ENCODE peak calls at places on chromosome 12, in ten cellular contexts. H, O, P, V, Y, E, L, S, D and T are unnamed samples.

GRCh38 chr12:100061814-100062213 is 77.1 kb upstream of the ANKS1B start:
- DNase-seq in H (no peak), O (no peak), P (no peak), V (no peak), Y (no peak), E (peak; percentile 22), L (no peak), S (no peak), D (no peak), T (no peak)

GRCh38 chr12:47377414-47378221 is 297.9 kb upstream of the AMIGO2 start:
- DNase-seq in H (peak; percentile 82), O (peak; percentile 46), P (no peak), V (peak; percentile 4), Y (peak; percentile 99), E (peak; percentile 100), L (peak; percentile 97), S (peak; percentile 87), D (peak; percentile 99), T (no peak)

GRCh38 chr12:49985981-49986380 is 13.2 kb downstream of the AQP6 start:
- DNase-seq in H (no peak), O (no peak), P (no peak), V (no peak), Y (no peak), E (no peak), L (no peak), S (peak; percentile 28), D (no peak), T (no peak)

GRCh38 chr12:116024769-116025168 is 252.7 kb downstream of the MED13L start:
- DNase-seq in H (no peak), O (no peak), P (no peak), V (no peak), Y (no peak), E (no peak), L (no peak), S (no peak), D (no peak), T (no peak)

GRCh38 chr12:119088917-119089667 is 89.6 kb upstream of the HSPB8 start:
- DNase-seq in H (no peak), O (no peak), P (no peak), V (no peak), Y (no peak), E (no peak), L (no peak), S (no peak), D (peak; percentile 11), T (no peak)

GRCh38 chr12:99131761-99132199 is 486.7 kb downstream of the APAF1 start:
- DNase-seq in H (no peak), O (no peak), P (peak; percentile 79), V (no peak), Y (peak; percentile 61), E (no peak), L (peak; percentile 65), S (no peak), D (no peak), T (peak; percentile 25)

GRCh38 chr12:20415013-20415412 is 46.7 kb downstream of the PDE3A start:
- DNase-seq in H (no peak), O (no peak), P (no peak), V (no peak), Y (no peak), E (peak; percentile 60), L (peak; percentile 38), S (no peak), D (no peak), T (no peak)

GRCh38 chr12:117235261-117235660 is 45.0 kb upstream of the FBXO21 start:
- DNase-seq in H (no peak), O (no peak), P (no peak), V (no peak), Y (no peak), E (no peak), L (no peak), S (no peak), D (no peak), T (no peak)

GRCh38 chr12:11170810-11171144 is 217 bp upstream of the SMIM10L1 start:
- DNase-seq in H (no peak), O (no peak), P (no peak), V (no peak), Y (no peak), E (no peak), L (no peak), S (no peak), D (no peak), T (no peak)

GRCh38 chr12:92445253-92446081 is 257.3 kb upstream of the PLEKHG7 start:
- DNase-seq in H (peak; percentile 84), O (peak; percentile 83), P (no peak), V (no peak), Y (no peak), E (no peak), L (no peak), S (peak; percentile 35), D (no peak), T (no peak)

GRCh38 chr12:32533971-32534590 is 134.7 kb downstream of the FGD4 start:
- DNase-seq in H (no peak), O (peak; percentile 65), P (peak; percentile 42), V (peak; percentile 67), Y (peak; percentile 79), E (peak; percentile 99), L (peak; percentile 50), S (peak; percentile 79), D (peak; percentile 67), T (peak; percentile 33)

GRCh38 chr12:50186667-50187066 is 19.5 kb upstream of the CERS5 start:
- DNase-seq in H (no peak), O (no peak), P (no peak), V (no peak), Y (no peak), E (no peak), L (no peak), S (no peak), D (no peak), T (no peak)

GRCh38 chr12:54277823-54278276 is 2.1 kb downstream of the CBX5 start:
- DNase-seq in H (no peak), O (no peak), P (no peak), V (no peak), Y (no peak), E (peak; percentile 17), L (no peak), S (no peak), D (no peak), T (no peak)

GRCh38 chr12:50110127-50110761 is 1.8 kb upstream of the COX14 start:
- DNase-seq in H (peak; percentile 80), O (peak; percentile 56), P (no peak), V (no peak), Y (peak; percentile 79), E (no peak), L (no peak), S (no peak), D (no peak), T (peak; percentile 66)

GRCh38 chr12:63918788-63919300 is 74.3 kb downstream of the SRGAP1 start:
- DNase-seq in H (no peak), O (no peak), P (peak; percentile 22), V (no peak), Y (no peak), E (peak; percentile 98), L (no peak), S (peak; percentile 94), D (no peak), T (no peak)

GRCh38 chr12:122080149-122081107 is 1.9 kb downstream of the MLXIP start:
- DNase-seq in H (peak; percentile 81), O (peak; percentile 59), P (no peak), V (no peak), Y (peak; percentile 79), E (peak; percentile 87), L (no peak), S (peak; percentile 92), D (peak; percentile 85), T (no peak)

GRCh38 chr12:93594766-93595165 is 22.3 kb downstream of the SOCS2 start:
- DNase-seq in H (no peak), O (no peak), P (no peak), V (no peak), Y (no peak), E (no peak), L (no peak), S (no peak), D (no peak), T (no peak)
- TF ChIP-seq CTCF in H (no peak), O (no peak), P (no peak), V (no peak), Y (no peak), E (no peak), L (no peak), S (no peak), D (no peak), T (no peak)

DNA sequence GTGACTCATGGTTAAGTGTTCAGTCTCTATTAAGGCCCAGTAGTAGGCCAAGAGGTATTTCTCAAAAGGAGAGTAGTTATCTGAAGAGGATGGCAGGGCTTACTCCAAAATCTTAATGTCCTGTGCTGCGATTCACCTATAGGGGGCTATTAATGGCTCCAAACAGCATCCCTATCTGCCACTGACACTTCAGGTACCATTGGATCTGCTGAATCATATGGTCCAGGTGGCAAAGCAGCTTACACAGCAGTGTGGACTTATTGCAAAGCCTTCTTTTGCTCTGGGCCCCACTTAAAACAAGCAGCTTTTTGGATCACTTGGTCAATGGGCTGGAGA is 60.8 kb upstream of the ATP2B1 start:
- DNase-seq in H (no peak), O (no peak), P (no peak), V (no peak), Y (no peak), E (no peak), L (no peak), S (no peak), D (no peak), T (no peak)
- TF ChIP-seq CTCF in H (no peak), O (no peak), P (no peak), V (no peak), Y (no peak), E (no peak), L (no peak), S (no peak), D (no peak), T (no peak)

DNA sequence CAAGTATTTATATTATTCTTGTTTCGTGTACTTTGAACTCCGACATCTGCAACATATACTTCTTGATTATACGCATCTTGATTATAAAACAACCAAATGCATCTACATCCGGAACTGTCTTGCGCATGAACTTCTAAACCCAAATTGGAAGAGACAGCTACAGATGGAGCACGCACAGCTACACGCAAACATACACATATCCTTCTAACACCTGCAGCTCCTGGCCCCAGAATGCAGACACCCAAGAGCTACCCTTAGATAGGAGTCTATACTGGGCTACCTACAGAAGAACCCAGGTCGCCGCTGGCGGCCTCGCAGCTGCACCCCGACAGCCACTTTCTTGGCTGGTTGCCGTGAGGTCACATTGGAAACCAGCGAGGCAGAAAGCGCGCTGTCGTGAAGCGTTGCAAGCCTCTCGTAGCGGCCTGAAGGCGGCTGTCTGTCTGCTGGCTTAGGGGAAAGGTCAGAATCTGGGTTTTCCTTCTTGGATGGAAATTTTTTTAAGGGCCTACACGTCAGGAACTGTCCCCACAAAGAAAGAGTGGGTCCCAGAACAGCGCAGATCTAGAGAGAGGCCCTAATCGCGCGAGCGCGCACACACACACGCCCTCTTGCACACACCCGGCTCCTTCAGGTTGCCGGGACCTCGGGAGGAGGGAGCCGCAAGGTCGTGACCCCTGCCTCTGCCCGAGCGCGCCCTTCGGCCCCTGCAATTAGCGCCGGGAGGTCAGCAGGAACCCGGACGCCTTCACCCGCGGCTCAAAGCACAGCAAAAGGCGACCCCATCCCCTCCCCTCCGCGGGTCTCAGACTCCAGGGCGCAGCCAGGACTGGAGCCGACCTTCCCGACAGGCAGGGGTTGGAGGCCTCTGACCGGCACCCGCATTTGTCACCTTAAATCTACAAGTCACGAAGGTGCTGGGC is 17.0 kb downstream of the TBX3 start:
- DNase-seq in H (no peak), O (no peak), P (peak; percentile 52), V (no peak), Y (no peak), E (no peak), L (no peak), S (no peak), D (no peak), T (no peak)
- TF ChIP-seq CTCF in H (no peak), O (no peak), P (no peak), V (no peak), Y (no peak), E (no peak), L (no peak), S (no peak), D (no peak), T (no peak)

GRCh38 chr12:125070661-125071390 is 5.6 kb downstream of the AACS start:
- DNase-seq in H (peak; percentile 51), O (no peak), P (no peak), V (no peak), Y (no peak), E (no peak), L (no peak), S (no peak), D (no peak), T (no peak)
- TF ChIP-seq CTCF in H (no peak), O (no peak), P (no peak), V (no peak), Y (no peak), E (no peak), L (no peak), S (no peak), D (no peak), T (no peak)